ENCODE peak calls at places on chromosomes 5 and 9, in five cellular contexts. S is astrocyte of the spinal cord, F is BJ, B is fibroblast of the aortic adventitia, X is ovary. K is an unnamed sample.
A peak's percentile ranks its signal among the peaks of the same experiment; 100 is the strongest.

GRCh38 chr5:178383919-178384814 is 151.6 kb upstream of the PHYKPL start:
- DNase-seq in S (no peak), X (no peak), B (no peak), F (no peak), K (no peak)

GRCh38 chr5:158322620-158323019 is 463.7 kb upstream of the CLINT1 start:
- DNase-seq in S (no peak), F (no peak), B (no peak), X (no peak), K (no peak)

GRCh38 chr9:92147030-92147853 is 32.0 kb upstream of the SPTLC1 start:
- DNase-seq in F (peak; percentile 66), S (peak; percentile 94), B (peak; percentile 90), X (peak; percentile 79), K (peak; percentile 84)

GRCh38 chr5:56734066-56734766 is 81.1 kb upstream of the MAP3K1 start:
- DNase-seq in X (no peak), F (no peak), B (no peak), S (no peak), K (peak; percentile 1)

GRCh38 chr9:21994526-21994995 is at the start of gene CDKN2B-AS1:
- DNase-seq in F (no peak), S (peak; percentile 83), B (no peak), X (peak; percentile 36), K (peak; percentile 75)

GRCh38 chr5:34656700-34657549 is 797 bp downstream of the RAI14 start:
- DNase-seq in F (no peak), S (no peak), X (peak; percentile 48), B (peak; percentile 17), K (peak; percentile 39)

GRCh38 chr9:77447646-77448045 is 200.5 kb downstream of the GNA14 start:
- DNase-seq in B (no peak), X (no peak), F (no peak), S (no peak), K (no peak)

GRCh38 chr9:127979333-127980055 is 1.3 kb downstream of the EEIG1 start:
- DNase-seq in F (no peak), B (peak; percentile 70), X (peak; percentile 72), S (peak; percentile 36), K (peak; percentile 48)

GRCh38 chr9:73230257-73230656 is 78.6 kb downstream of the ANXA1 start:
- DNase-seq in X (no peak), S (peak; percentile 13), F (no peak), B (peak; percentile 29), K (no peak)

GRCh38 chr5:176713409-176713808 is 66.1 kb downstream of the TSPAN17 start:
- DNase-seq in F (no peak), X (no peak), S (no peak), B (no peak), K (no peak)

GRCh38 chr5:965604-966344 is 42.8 kb upstream of the NKD2 start:
- DNase-seq in X (no peak), S (no peak), F (no peak), B (no peak), K (no peak)

GRCh38 chr9:6640268-6641072 is 5.1 kb downstream of the GLDC start:
- DNase-seq in F (no peak), B (no peak), X (no peak), S (no peak), K (no peak)

GRCh38 chr5:2293906-2294305 is 411.2 kb upstream of the IRX4 start:
- DNase-seq in S (no peak), B (no peak), F (no peak), X (no peak), K (no peak)

GRCh38 chr9:99824378-99825157 is 2.9 kb downstream of the NR4A3 start:
- DNase-seq in X (peak; percentile 63), F (no peak), B (no peak), S (peak; percentile 15), K (no peak)

GRCh38 chr5:127867006-127867788 is 164.0 kb downstream of the CCDC192 start:
- DNase-seq in X (no peak), F (no peak), B (no peak), S (no peak), K (no peak)

GRCh38 chr9:22416692-22417060 is 29.9 kb upstream of the DMRTA1 start:
- DNase-seq in S (peak; percentile 15), F (no peak), B (peak; percentile 37), X (no peak), K (peak; percentile 47)

GRCh38 chr5:68458416-68458815 is 242.9 kb downstream of the PIK3R1 start:
- DNase-seq in S (no peak), B (no peak), X (no peak), F (no peak), K (no peak)

GRCh38 chr5:73994963-73995362 is 369.0 kb downstream of the ARHGEF28 start:
- DNase-seq in F (no peak), S (no peak), B (no peak), X (no peak), K (no peak)

GRCh38 chr5:151213803-151214613 is 9.9 kb downstream of the CCDC69 start:
- DNase-seq in S (no peak), B (peak; percentile 71), X (peak; percentile 63), F (no peak), K (peak; percentile 77)

GRCh38 chr9:14277202-14277601 is 36.7 kb downstream of the NFIB start:
- DNase-seq in B (peak; percentile 76), S (peak; percentile 64), F (no peak), X (no peak), K (peak; percentile 88)

GRCh38 chr5:53601570-53601969 is 41.1 kb downstream of the NDUFS4 start:
- DNase-seq in F (no peak), S (peak; percentile 23), B (peak; percentile 42), X (no peak), K (peak; percentile 91)

GRCh38 chr9:2065704-2066103 is 50.6 kb downstream of the SMARCA2 start:
- DNase-seq in X (no peak), S (no peak), F (no peak), B (no peak), K (no peak)

GRCh38 chr9:2066312-2067273 is 51.4 kb downstream of the SMARCA2 start:
- DNase-seq in S (peak; percentile 51), X (no peak), F (no peak), B (peak; percentile 6), K (peak; percentile 17)
- TF ChIP-seq CTCF in S (peak; percentile 14), X (no peak), F (peak; percentile 53), B (no peak), K (no peak)

GRCh38 chr9:111601237-111602018 is 2.0 kb upstream of the PTGR1 start:
- DNase-seq in X (no peak), B (peak; percentile 83), S (no peak), F (no peak), K (peak; percentile 80)
- H3K4me3 ChIP-seq in X (no peak overlapping the region), B (no peak overlapping the region), S (no peak overlapping the region), F (no peak overlapping the region), K (no peak overlapping the region)

DNA sequence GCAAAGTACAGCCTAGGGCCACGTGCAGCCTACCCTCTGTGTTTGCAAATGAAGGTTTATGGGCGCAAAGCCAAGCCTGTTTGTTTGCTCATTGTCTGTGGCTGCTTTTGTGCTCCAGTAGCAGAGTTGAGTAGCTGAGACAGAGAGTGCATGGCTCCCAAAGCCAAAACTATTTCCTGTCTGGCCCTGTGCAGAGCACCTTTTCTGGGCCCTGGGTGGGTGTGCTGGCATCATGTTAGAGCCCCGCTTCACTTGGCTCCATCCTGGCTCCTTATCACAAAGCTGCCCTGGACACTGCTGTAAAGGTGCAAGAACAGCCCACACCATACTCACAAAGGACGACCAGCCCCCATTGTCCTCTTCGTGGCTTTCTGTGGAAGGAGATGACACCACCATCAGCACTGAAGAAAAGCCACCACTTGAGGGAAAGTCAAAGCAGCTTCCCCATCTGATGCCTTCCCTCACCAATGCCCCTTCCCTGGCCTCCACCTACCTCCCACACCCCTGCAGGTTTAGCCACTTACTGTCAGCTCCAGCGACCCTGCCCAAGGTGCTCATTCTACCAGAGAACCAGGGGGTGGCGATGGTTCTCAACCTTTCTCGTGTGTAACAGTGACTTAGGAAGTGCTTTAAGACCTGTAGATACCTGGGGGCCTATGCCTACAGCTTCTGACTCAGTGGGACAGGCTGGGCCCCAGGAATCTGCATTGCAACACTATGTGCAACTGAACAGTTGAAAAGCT is 23.4 kb downstream of the LCP2 start:
- DNase-seq in F (no peak), X (no peak), B (no peak), S (no peak), K (peak; percentile 12)
- TF ChIP-seq CTCF in F (peak; percentile 5), X (no peak), B (no peak), S (no peak), K (peak; percentile 65)

DNA sequence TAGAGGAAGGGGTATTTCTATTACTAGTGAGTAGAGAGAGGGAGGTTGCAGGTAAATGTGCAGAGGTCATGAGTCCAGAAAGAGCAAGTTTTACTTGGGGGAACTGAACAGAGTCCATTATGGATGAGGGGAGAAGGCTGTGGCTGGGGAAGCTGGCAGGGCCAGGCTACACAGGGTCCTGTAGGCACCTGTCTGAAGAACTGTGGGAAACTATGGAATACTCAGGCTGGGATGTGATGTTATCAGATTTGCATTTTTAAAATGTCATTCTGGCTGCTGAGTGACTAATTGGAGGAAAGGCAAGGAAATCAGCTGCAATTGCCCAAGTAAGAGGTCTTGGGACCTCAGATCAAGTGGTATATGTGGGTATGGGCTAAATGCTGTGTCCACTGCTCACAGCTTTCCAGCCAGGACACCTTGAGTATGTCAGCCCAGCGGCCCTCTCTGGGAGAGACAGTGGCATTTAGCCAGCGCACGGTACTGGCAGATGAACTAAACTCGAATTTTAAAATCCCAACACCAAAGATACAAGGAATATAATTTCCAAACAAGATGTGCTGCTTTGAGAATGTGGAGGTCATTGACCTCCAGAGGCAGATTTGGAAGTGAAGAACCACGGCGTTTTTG is 49.1 kb downstream of the FGF1 start:
- DNase-seq in B (no peak), S (no peak), X (no peak), F (no peak), K (no peak)
- H3K4me3 ChIP-seq in B (no peak overlapping the region), S (no peak overlapping the region), X (no peak overlapping the region), F (no peak overlapping the region), K (no peak overlapping the region)

GRCh38 chr5:129465945-129466344 is 5.8 kb downstream of the ADAMTS19 start:
- DNase-seq in X (no peak), S (no peak), B (no peak), F (no peak), K (no peak)

GRCh38 chr5:129460121-129460950 is at the start of gene ADAMTS19:
- DNase-seq in F (no peak), X (no peak), S (peak; percentile 52), B (peak; percentile 10), K (peak; percentile 59)

GRCh38 chr5:129461816-129462396 is 1.8 kb downstream of the ADAMTS19 start:
- DNase-seq in B (no peak), S (no peak), F (no peak), X (no peak), K (no peak)

GRCh38 chr5:129459485-129460120 is 495 bp upstream of the ADAMTS19 start:
- DNase-seq in F (no peak), S (peak; percentile 44), B (peak; percentile 3), X (peak; percentile 15), K (peak; percentile 61)

GRCh38 chr5:129460951-129461815 is 1.1 kb downstream of the ADAMTS19 start:
- DNase-seq in F (no peak), X (peak; percentile 23), S (peak; percentile 16), B (peak; percentile 1), K (peak; percentile 24)
- TF ChIP-seq CTCF in F (peak; percentile 49), X (no peak), S (peak; percentile 36), B (peak; percentile 11), K (peak; percentile 22)